ENCODE peak calls at places on chromosome 10, in nine cellular contexts. A is PC-3, W is OCI-LY7, U is HCT116, E is hepatocyte, X is SK-N-SH, B is GM23338, G is GM23248, T is MM.1S. Z is an unnamed sample.

GRCh38 chr10:70540089-70540788 is 61.7 kb downstream of the PALD1 start:
- DNase-seq in A (peak), W (no peak), U (no peak), E (peak), X (peak), B (peak), G (peak), T (no peak), Z (peak)

GRCh38 chr10:3339531-3339950 is 167.0 kb upstream of the PITRM1 start:
- DNase-seq in A (peak), W (no peak), U (no peak), E (no peak), X (no peak), B (no peak), G (peak), T (no peak), Z (no peak)

GRCh38 chr10:27390681-27391080 is 113.4 kb upstream of the RAB18 start:
- DNase-seq in A (peak), W (no peak), U (no peak), E (peak), X (no peak), B (no peak), G (peak), T (no peak), Z (no peak)

GRCh38 chr10:43644252-43644651 is 4.4 kb downstream of the ZNF32 start:
- DNase-seq in A (no peak), W (no peak), U (no peak), E (no peak), X (no peak), B (peak), G (peak), T (no peak), Z (no peak)

GRCh38 chr10:26296351-26296750 is 79.8 kb downstream of the GAD2 start:
- DNase-seq in A (no peak), W (no peak), U (no peak), E (no peak), X (no peak), B (no peak), G (no peak), T (no peak), Z (no peak)

GRCh38 chr10:99582255-99582770 is 37.9 kb downstream of the SLC25A28 start:
- DNase-seq in A (no peak), W (no peak), U (no peak), E (no peak), X (no peak), B (no peak), G (no peak), T (no peak), Z (no peak)

GRCh38 chr10:98170249-98171117 is 36.0 kb downstream of the R3HCC1L start:
- DNase-seq in A (peak), W (peak), U (peak), E (peak), X (peak), B (peak), G (peak), T (peak), Z (peak)

GRCh38 chr10:103941801-103942200 is 23.8 kb upstream of the STN1 start:
- DNase-seq in A (no peak), W (no peak), U (no peak), E (no peak), X (no peak), B (no peak), G (no peak), T (no peak), Z (no peak)

GRCh38 chr10:132845041-132845551 is 59.1 kb upstream of the NKX6-2 start:
- DNase-seq in A (no peak), W (no peak), U (no peak), E (no peak), X (peak), B (no peak), G (no peak), T (no peak), Z (no peak)

GRCh38 chr10:4074559-4075407 is 289.8 kb upstream of the KLF6 start:
- DNase-seq in A (no peak), W (no peak), U (no peak), E (no peak), X (peak), B (no peak), G (peak), T (no peak), Z (no peak)

GRCh38 chr10:121823993-121824463 is 103.8 kb downstream of the ATE1 start:
- DNase-seq in A (peak), W (peak), U (peak), E (peak), X (peak), B (peak), G (peak), T (peak), Z (peak)

GRCh38 chr10:72061930-72062329 is 26.4 kb downstream of the SPOCK2 start:
- DNase-seq in A (no peak), W (no peak), U (no peak), E (no peak), X (no peak), B (no peak), G (no peak), T (no peak), Z (no peak)

GRCh38 chr10:69153227-69153626 is 26.8 kb upstream of the SUPV3L1 start:
- DNase-seq in A (no peak), W (no peak), U (no peak), E (no peak), X (no peak), B (no peak), G (no peak), T (no peak), Z (no peak)

GRCh38 chr10:27153855-27154198 is 357 bp downstream of the YME1L1 start:
- DNase-seq in A (peak), W (peak), U (no peak), E (no peak), X (peak), B (peak), G (peak), T (peak), Z (peak)

GRCh38 chr10:15901889-15902288 is 41.6 kb upstream of the MINDY3 start:
- DNase-seq in A (no peak), W (no peak), U (no peak), E (no peak), X (no peak), B (peak), G (no peak), T (no peak), Z (peak)

DNA sequence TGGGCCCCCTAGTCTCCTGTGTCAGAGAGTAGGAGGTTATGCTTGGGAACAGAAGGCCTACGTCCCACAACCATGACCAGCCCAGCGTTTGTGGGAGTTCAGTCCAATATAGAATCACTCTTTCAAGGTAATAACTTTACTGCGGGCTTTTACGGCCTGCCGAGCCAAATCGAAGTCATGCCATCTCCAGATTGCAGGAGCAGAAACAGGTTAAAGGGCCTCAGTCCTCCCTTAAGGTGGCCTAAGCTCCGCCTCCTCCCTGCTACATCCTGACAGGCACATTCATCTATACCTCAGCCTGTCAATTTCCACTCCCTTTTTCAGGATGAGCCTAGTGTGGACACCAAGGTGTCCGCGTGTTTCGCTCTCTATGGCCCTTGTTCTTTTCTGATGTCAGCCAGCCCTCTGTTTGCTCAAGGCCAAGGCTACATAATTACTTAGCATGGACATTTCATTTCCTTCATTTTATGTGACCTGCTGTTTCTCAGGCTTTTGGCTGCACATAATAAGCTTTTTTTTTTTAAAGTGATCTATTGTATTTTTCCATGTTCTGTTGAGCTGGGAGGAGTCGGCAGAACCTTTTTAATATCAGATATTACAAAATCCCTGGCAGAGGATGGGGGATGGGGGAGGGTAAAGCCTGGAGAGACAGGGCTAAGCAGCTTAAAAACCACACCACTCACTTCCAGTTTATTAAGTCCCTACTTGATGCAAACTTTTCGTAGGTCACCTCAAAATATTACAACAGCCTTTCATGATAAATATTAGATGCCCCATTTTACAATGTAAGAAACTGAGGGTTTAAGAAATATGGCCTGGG is 84.6 kb downstream of the CACNB2 start:
- DNase-seq in A (no peak), W (no peak), U (no peak), E (no peak), X (no peak), B (peak), G (no peak), T (no peak), Z (peak)
- H3K27ac ChIP-seq in A (no peak), W (no peak), U (no peak), E (no peak), X (no peak), B (no peak), G (no peak), T (no peak), Z (no peak)

GRCh38 chr10:5292196-5292735 is 72.5 kb upstream of the UCN3 start:
- DNase-seq in A (no peak), W (peak), U (no peak), E (no peak), X (no peak), B (no peak), G (no peak), T (no peak), Z (no peak)

GRCh38 chr10:5297996-5298395 is 66.8 kb upstream of the UCN3 start:
- DNase-seq in A (no peak), W (no peak), U (no peak), E (no peak), X (no peak), B (no peak), G (no peak), T (no peak), Z (no peak)

GRCh38 chr10:5297466-5297865 is 67.3 kb upstream of the UCN3 start:
- DNase-seq in A (no peak), W (no peak), U (no peak), E (no peak), X (no peak), B (no peak), G (peak), T (peak), Z (no peak)

GRCh38 chr10:5291501-5292195 is 73.1 kb upstream of the UCN3 start:
- DNase-seq in A (peak), W (no peak), U (peak), E (peak), X (no peak), B (no peak), G (peak), T (peak), Z (peak)

GRCh38 chr10:5293691-5294550 is 70.8 kb upstream of the UCN3 start:
- DNase-seq in A (peak), W (peak), U (peak), E (peak), X (peak), B (peak), G (peak), T (no peak), Z (peak)
- H3K4me3 ChIP-seq in A (no peak), W (no peak), U (no peak), E (no peak), X (no peak), B (no peak), G (no peak), T (no peak), Z (no peak)

DNA sequence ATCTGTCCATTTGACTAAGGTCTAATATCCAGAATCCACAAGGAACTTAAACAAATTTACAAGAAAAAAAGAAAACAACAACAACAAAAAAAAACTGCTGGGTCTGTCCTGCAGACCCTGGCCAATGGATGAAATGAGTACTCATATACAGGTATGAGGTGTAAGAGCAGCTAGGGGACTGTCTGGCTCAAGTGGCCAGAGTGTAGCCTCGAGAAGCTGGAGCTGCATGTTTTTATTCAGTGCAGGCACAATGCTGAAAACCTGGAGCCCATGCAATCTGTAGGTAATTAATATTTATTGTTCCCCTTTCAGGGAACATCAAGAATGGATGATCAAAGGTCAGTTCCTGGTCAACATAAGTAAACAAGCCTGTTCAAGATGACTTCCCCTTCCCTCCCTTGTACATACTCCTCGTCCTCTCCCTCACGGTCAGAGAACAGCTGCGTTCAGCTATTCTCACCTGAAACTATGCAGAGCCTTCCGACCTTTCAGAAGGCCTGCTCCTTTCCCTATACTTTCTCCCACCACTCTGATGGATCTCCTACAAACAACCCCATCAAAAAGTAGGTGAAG is 15.5 kb downstream of the CYP2C19 start:
- DNase-seq in A (no peak), W (no peak), U (no peak), E (peak), X (no peak), B (no peak), G (no peak), T (no peak), Z (no peak)
- TF ChIP-seq EZH2phosphoT487 in A (no peak), W (no peak), U (no peak), E (no peak), X (no peak), B (no peak), G (no peak), T (no peak), Z (no peak)

DNA sequence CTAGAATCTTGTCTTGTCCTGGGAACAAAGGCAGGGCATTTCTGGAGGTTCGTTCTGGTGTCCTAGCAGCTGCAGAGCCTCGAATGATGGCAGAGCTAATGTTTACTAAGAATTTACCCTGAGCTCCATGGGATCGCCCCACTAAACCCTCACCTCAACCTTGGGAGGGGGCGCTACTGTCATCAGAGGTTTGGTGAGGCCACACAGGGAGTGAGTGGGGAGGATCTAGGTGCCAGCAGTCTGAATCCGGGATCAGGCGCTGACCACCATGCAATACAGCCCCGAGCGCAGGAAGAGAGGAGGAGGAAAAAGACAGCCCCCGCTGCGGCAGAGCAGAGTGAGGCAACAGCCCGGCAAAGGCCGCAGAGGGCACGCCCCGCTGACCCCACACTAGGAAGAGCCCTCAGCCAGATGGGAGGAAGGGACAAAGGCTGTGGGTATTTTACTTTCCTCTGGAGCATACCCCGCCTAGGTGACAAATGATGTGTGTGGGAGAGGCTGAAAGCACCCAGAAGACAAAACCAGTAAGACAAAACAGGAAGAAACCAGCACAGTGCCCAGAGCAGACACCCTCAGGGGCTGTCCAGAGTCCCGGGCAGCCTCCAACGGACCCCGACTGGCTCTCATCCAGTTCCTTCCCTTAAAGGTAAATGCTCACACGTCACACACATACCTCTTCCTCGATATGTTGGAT is 103.5 kb downstream of the FAM53B start:
- DNase-seq in A (no peak), W (no peak), U (no peak), E (no peak), X (no peak), B (no peak), G (no peak), T (no peak), Z (peak)
- H3K27ac ChIP-seq in A (no peak), W (no peak), U (no peak), E (no peak), X (peak), B (no peak), G (no peak), T (no peak), Z (peak)

GRCh38 chr10:79245539-79246208 is 101.6 kb upstream of the PPIF start:
- DNase-seq in A (no peak), W (no peak), U (no peak), E (no peak), X (no peak), B (no peak), G (peak), T (no peak), Z (no peak)
- H3K4me3 ChIP-seq in A (no peak), W (peak), U (no peak), E (no peak), X (no peak), B (no peak), G (no peak), T (peak), Z (no peak)

DNA sequence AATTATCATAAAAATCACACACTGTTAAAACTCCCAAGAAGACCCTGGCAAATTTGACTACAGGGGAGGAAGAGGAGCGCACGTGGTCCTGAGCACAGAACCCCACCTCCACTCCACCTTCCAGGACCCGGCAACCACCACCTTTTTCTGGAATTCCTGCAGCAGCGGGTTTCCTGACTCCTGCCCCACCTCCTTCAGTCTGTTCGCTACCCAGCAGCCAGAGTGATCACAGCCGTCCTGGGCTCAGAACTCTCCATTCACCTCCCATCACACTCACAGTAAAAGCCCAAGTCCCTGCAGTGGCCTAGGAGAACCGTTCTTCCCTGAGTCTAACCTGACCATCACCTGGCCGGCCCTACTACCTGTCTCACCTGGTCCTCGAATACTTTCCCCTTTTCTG is 107.4 kb upstream of the FAM204A start:
- DNase-seq in A (no peak), W (no peak), U (no peak), E (no peak), X (no peak), B (peak), G (no peak), T (no peak), Z (no peak)
- TF ChIP-seq EZH2phosphoT487 in A (no peak), W (no peak), U (no peak), E (no peak), X (no peak), B (no peak), G (no peak), T (no peak), Z (no peak)

Z was measured in neural progenitor cell.